ENCODE peak calls at places on chromosomes 5 and 9, in five cellular contexts. One of them, this sample, is unnamed.

GRCh38 chr5:14587143-14587542 is 5.6 kb downstream of the OTULINL start:
- DNase-seq in stomach: no peak
- DNase-seq in esophagus squamous epithelium: no peak
- DNase-seq in testis: peak
- DNase-seq in A549: no peak
- DNase-seq in this sample: peak

GRCh38 chr9:14627513-14627912 is 65.7 kb downstream of the ZDHHC21 start:
- DNase-seq in esophagus squamous epithelium: no peak
- DNase-seq in A549: no peak
- DNase-seq in stomach: no peak
- DNase-seq in testis: no peak
- DNase-seq in this sample: no peak

GRCh38 chr5:110852541-110852940 is 113.7 kb downstream of the SLC25A46 start:
- DNase-seq in esophagus squamous epithelium: no peak
- DNase-seq in A549: no peak
- DNase-seq in testis: no peak
- DNase-seq in stomach: no peak
- DNase-seq in this sample: no peak

GRCh38 chr5:95901676-95902646 is 59.7 kb downstream of the ELL2 start:
- DNase-seq in stomach: no peak
- DNase-seq in testis: no peak
- DNase-seq in esophagus squamous epithelium: no peak
- DNase-seq in A549: peak
- DNase-seq in this sample: no peak

GRCh38 chr9:110303136-110303535 is 34.5 kb downstream of the TXNDC8 start:
- DNase-seq in esophagus squamous epithelium: no peak
- DNase-seq in testis: no peak
- DNase-seq in stomach: no peak
- DNase-seq in A549: no peak
- DNase-seq in this sample: no peak

GRCh38 chr9:76699966-76700365 is 64.3 kb upstream of the PCA3 start:
- DNase-seq in stomach: no peak
- DNase-seq in A549: no peak
- DNase-seq in esophagus squamous epithelium: no peak
- DNase-seq in testis: no peak
- DNase-seq in this sample: no peak

GRCh38 chr5:110346893-110347358 is 379.5 kb downstream of the TMEM232 start:
- DNase-seq in A549: no peak
- DNase-seq in testis: no peak
- DNase-seq in esophagus squamous epithelium: no peak
- DNase-seq in stomach: no peak
- DNase-seq in this sample: no peak

GRCh38 chr5:118451697-118452247 is 536.6 kb downstream of the DTWD2 start:
- DNase-seq in stomach: no peak
- DNase-seq in A549: no peak
- DNase-seq in esophagus squamous epithelium: no peak
- DNase-seq in testis: no peak
- DNase-seq in this sample: no peak

GRCh38 chr9:135086597-135087488 is 625 bp upstream of the OLFM1 start:
- DNase-seq in stomach: no peak
- DNase-seq in esophagus squamous epithelium: no peak
- DNase-seq in testis: no peak
- DNase-seq in A549: no peak
- DNase-seq in this sample: no peak

GRCh38 chr9:76583256-76583655 is 124.3 kb downstream of the GCNT1 start:
- DNase-seq in A549: no peak
- DNase-seq in testis: no peak
- DNase-seq in stomach: no peak
- DNase-seq in esophagus squamous epithelium: no peak
- DNase-seq in this sample: no peak

GRCh38 chr5:122180863-122181519 is 51.6 kb downstream of the ZNF474 start:
- DNase-seq in stomach: no peak
- DNase-seq in A549: no peak
- DNase-seq in esophagus squamous epithelium: no peak
- DNase-seq in testis: no peak
- DNase-seq in this sample: no peak

GRCh38 chr5:6593148-6594016 is 39.5 kb downstream of the NSUN2 start:
- DNase-seq in stomach: no peak
- DNase-seq in esophagus squamous epithelium: no peak
- DNase-seq in testis: no peak
- DNase-seq in A549: no peak
- DNase-seq in this sample: no peak

GRCh38 chr9:37938121-37938906 is 34.4 kb upstream of the SLC25A51 start:
- DNase-seq in testis: no peak
- DNase-seq in stomach: no peak
- DNase-seq in A549: no peak
- DNase-seq in esophagus squamous epithelium: no peak
- DNase-seq in this sample: no peak

GRCh38 chr9:101242651-101243050 is 142.2 kb downstream of the BAAT start:
- DNase-seq in A549: no peak
- DNase-seq in testis: no peak
- DNase-seq in stomach: no peak
- DNase-seq in esophagus squamous epithelium: no peak
- DNase-seq in this sample: no peak

GRCh38 chr5:36904677-36905076 is 28.1 kb downstream of the NIPBL start:
- DNase-seq in stomach: no peak
- DNase-seq in esophagus squamous epithelium: no peak
- DNase-seq in testis: no peak
- DNase-seq in A549: no peak
- DNase-seq in this sample: no peak

GRCh38 chr9:131473891-131474290 is 28.8 kb upstream of the POMT1 start:
- DNase-seq in testis: no peak
- DNase-seq in stomach: no peak
- DNase-seq in esophagus squamous epithelium: no peak
- DNase-seq in A549: no peak
- DNase-seq in this sample: peak

GRCh38 chr5:25181249-25181648 is 536.5 kb upstream of the CDH10 start:
- DNase-seq in stomach: no peak
- DNase-seq in esophagus squamous epithelium: no peak
- DNase-seq in testis: no peak
- DNase-seq in A549: no peak
- DNase-seq in this sample: peak

GRCh38 chr9:18605763-18606162 is 131.8 kb downstream of the ADAMTSL1 start:
- DNase-seq in A549: no peak
- DNase-seq in testis: peak
- DNase-seq in esophagus squamous epithelium: no peak
- DNase-seq in stomach: peak
- DNase-seq in this sample: no peak

GRCh38 chr9:112110094-112110772 is 64.9 kb downstream of the SUSD1 start:
- DNase-seq in testis: no peak
- DNase-seq in stomach: no peak
- DNase-seq in A549: no peak
- DNase-seq in esophagus squamous epithelium: no peak
- DNase-seq in this sample: no peak

GRCh38 chr9:91177661-91178280 is 183.9 kb downstream of the AUH start:
- DNase-seq in stomach: peak
- DNase-seq in esophagus squamous epithelium: no peak
- DNase-seq in A549: no peak
- DNase-seq in testis: no peak
- DNase-seq in this sample: peak

GRCh38 chr5:157816682-157817268 is 42.2 kb downstream of the CLINT1 start:
- DNase-seq in testis: no peak
- DNase-seq in A549: no peak
- DNase-seq in esophagus squamous epithelium: no peak
- DNase-seq in stomach: no peak
- DNase-seq in this sample: no peak

GRCh38 chr5:14727428-14727865 is 62.9 kb downstream of the OTULIN start:
- DNase-seq in esophagus squamous epithelium: no peak
- DNase-seq in A549: peak
- DNase-seq in stomach: peak
- DNase-seq in testis: peak
- DNase-seq in this sample: peak

GRCh38 chr5:127906562-127907204 is 176.9 kb upstream of the SLC12A2 start:
- DNase-seq in esophagus squamous epithelium: no peak
- DNase-seq in stomach: no peak
- DNase-seq in testis: no peak
- DNase-seq in A549: no peak
- DNase-seq in this sample: no peak

GRCh38 chr9:108963459-108964143 is 29.4 kb downstream of the ABITRAM start:
- DNase-seq in testis: peak
- DNase-seq in stomach: no peak
- DNase-seq in A549: no peak
- DNase-seq in esophagus squamous epithelium: no peak
- DNase-seq in this sample: no peak

GRCh38 chr9:34331191-34331590 is 1.8 kb downstream of the NUDT2 start:
- DNase-seq in testis: no peak
- DNase-seq in stomach: no peak
- DNase-seq in esophagus squamous epithelium: no peak
- DNase-seq in A549: no peak
- DNase-seq in this sample: no peak

GRCh38 chr9:126532019-126532462 is 81.7 kb upstream of the LMX1B start:
- DNase-seq in testis: peak
- DNase-seq in esophagus squamous epithelium: no peak
- DNase-seq in A549: no peak
- DNase-seq in stomach: no peak
- DNase-seq in this sample: peak

DNA sequence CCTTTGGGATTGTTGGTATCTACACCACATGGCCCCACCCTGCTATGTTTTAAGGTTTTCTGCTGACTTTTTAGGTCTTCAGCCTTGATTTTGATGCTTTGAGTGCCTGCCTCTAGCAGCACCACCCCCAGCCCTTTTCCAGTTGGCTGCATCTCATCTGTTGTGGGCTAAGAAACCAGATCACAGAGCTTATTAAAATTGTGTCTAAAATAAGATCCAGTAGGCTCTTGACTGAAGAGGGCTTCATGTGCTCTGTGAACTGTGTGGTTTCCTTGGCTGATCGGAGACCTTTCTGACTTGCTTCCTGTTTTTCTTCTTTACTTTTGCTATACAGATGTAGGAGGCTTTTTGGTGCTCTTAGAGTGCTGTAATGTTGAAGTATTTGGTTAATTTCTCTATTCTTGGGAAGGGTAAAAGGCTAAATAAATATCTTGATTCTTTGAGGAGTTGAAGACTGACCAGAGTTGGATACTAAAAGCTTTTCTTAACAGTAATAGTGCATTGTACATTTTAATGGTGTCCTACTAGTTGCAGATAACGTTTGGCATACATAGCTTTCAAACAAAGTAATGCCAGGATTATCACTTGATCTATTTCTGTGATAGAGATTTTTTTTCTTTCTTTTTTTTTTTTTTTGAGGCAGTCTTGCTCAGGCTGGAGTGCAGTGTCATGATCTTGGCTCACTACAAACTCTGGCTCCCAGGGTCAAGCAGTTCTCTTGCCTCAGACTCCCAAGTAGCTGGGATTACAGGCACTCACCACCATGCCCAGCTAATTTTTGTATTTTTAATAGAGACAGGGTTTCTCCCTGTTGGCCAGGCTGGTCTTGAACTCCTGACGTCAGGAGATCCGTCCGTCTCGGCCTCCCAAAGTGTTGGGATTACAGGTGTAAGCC is 4.5 kb downstream of the UBE2D2 start:
- DNase-seq in A549: no peak
- DNase-seq in stomach: no peak
- DNase-seq in testis: no peak
- DNase-seq in esophagus squamous epithelium: no peak
- DNase-seq in this sample: peak
- TF ChIP-seq POLR2A in A549: no peak
- TF ChIP-seq POLR2A in stomach: no peak
- TF ChIP-seq POLR2A in testis: no peak
- TF ChIP-seq POLR2A in esophagus squamous epithelium: no peak
- TF ChIP-seq POLR2A in this sample: no peak

GRCh38 chr9:133876144-133876543 is 116.0 kb downstream of the VAV2 start:
- DNase-seq in testis: no peak
- DNase-seq in stomach: no peak
- DNase-seq in A549: no peak
- DNase-seq in esophagus squamous epithelium: no peak
- DNase-seq in this sample: no peak

GRCh38 chr9:133873006-133873780 is 118.9 kb downstream of the VAV2 start:
- DNase-seq in stomach: no peak
- DNase-seq in testis: no peak
- DNase-seq in esophagus squamous epithelium: no peak
- DNase-seq in A549: no peak
- DNase-seq in this sample: no peak

GRCh38 chr9:133874659-133875058 is 117.5 kb downstream of the VAV2 start:
- DNase-seq in testis: no peak
- DNase-seq in esophagus squamous epithelium: no peak
- DNase-seq in stomach: no peak
- DNase-seq in A549: no peak
- DNase-seq in this sample: no peak

GRCh38 chr9:133875131-133875530 is 117.0 kb downstream of the VAV2 start:
- DNase-seq in stomach: no peak
- DNase-seq in testis: no peak
- DNase-seq in esophagus squamous epithelium: no peak
- DNase-seq in A549: no peak
- DNase-seq in this sample: no peak

GRCh38 chr9:133874061-133874638 is 118.0 kb downstream of the VAV2 start:
- DNase-seq in stomach: no peak
- DNase-seq in testis: no peak
- DNase-seq in esophagus squamous epithelium: no peak
- DNase-seq in A549: peak
- DNase-seq in this sample: no peak
- TF ChIP-seq POLR2A in stomach: no peak
- TF ChIP-seq POLR2A in testis: no peak
- TF ChIP-seq POLR2A in esophagus squamous epithelium: no peak
- TF ChIP-seq POLR2A in A549: no peak
- TF ChIP-seq POLR2A in this sample: no peak

GRCh38 chr5:124748687-124749594 is 2.5 kb upstream of the ZNF608 start:
- DNase-seq in esophagus squamous epithelium: peak
- DNase-seq in A549: peak
- DNase-seq in stomach: peak
- DNase-seq in testis: peak
- DNase-seq in this sample: peak
- TF ChIP-seq POLR2A in esophagus squamous epithelium: no peak
- TF ChIP-seq POLR2A in A549: no peak
- TF ChIP-seq POLR2A in stomach: no peak
- TF ChIP-seq POLR2A in testis: no peak
- TF ChIP-seq POLR2A in this sample: no peak

DNA sequence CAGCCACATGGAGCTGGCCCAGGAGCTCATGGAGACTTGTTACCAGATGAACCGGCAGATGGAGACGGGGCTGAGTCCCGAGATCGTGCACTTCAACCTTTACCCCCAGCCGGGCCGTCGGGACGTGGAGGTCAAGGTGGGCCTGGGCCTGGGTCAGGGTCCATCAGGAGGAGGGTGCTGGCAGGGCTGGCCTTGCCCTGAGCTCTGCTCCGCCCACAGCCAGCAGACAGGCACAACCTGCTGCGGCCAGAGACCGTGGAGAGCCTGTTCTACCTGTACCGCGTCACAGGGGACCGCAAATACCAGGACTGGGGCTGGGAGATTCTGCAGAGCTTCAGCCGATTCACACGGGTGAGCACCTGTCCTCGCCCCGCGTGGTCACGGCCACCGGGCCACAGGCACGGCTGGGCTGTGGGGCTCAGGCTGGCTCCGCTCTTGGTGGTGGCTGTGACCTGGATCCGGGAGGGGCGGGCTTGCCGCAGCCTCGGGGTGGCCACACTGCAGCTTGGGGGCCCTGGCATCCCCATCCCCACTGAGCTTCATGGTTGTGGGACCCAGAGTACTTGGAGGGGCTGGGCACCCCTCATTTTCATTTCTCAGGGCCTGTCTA is 7.1 kb downstream of the DPP7 start:
- DNase-seq in A549: no peak
- DNase-seq in stomach: no peak
- DNase-seq in esophagus squamous epithelium: no peak
- DNase-seq in testis: no peak
- DNase-seq in this sample: no peak
- TF ChIP-seq POLR2A in A549: no peak
- TF ChIP-seq POLR2A in stomach: no peak
- TF ChIP-seq POLR2A in esophagus squamous epithelium: no peak
- TF ChIP-seq POLR2A in testis: no peak
- TF ChIP-seq POLR2A in this sample: no peak